ENCODE peak calls at places on chromosomes 3 and 15, in seven cellular contexts. S is cardiac muscle cell, M is cardiac fibroblast, B is astrocyte of the spinal cord, X is AG04450, G is AG09309, O is heart left ventricle. A is an unnamed sample.

GRCh38 chr15:84727429-84727828 is 11.5 kb upstream of the SEC11A start:
- DNase-seq in S (no peak), M (no peak), B (no peak), X (no peak), G (no peak), O (no peak), A (peak)

GRCh38 chr15:45641374-45641778 is 6.5 kb downstream of the SQOR start:
- DNase-seq in S (no peak), M (peak), B (peak), X (peak), G (peak), O (no peak), A (peak)

GRCh38 chr3:131338948-131339640 is 42.5 kb upstream of the NUDT16 start:
- DNase-seq in S (no peak), M (peak), B (peak), X (no peak), G (no peak), O (no peak), A (no peak)

GRCh38 chr3:46830801-46831200 is 32.4 kb downstream of the MYL3 start:
- DNase-seq in S (no peak), M (no peak), B (no peak), X (no peak), G (no peak), O (no peak), A (no peak)

GRCh38 chr3:174002543-174002942 is 605.0 kb downstream of the NLGN1 start:
- DNase-seq in S (no peak), M (peak), B (peak), X (no peak), G (no peak), O (no peak), A (peak)

GRCh38 chr3:11660242-11660641 is 16.5 kb upstream of the VGLL4 start:
- DNase-seq in S (no peak), M (no peak), B (no peak), X (no peak), G (no peak), O (no peak), A (no peak)

GRCh38 chr15:88606437-88606794 is 14.7 kb upstream of the AEN start:
- DNase-seq in S (no peak), M (no peak), B (no peak), X (no peak), G (no peak), O (no peak), A (no peak)

GRCh38 chr3:170809975-170810357 is 60.0 kb downstream of the RPL22L1 start:
- DNase-seq in S (no peak), M (peak), B (peak), X (no peak), G (peak), O (no peak), A (peak)

GRCh38 chr3:122800031-122800430 is 5.2 kb downstream of the SLC49A4 start:
- DNase-seq in S (no peak), M (no peak), B (no peak), X (no peak), G (no peak), O (no peak), A (no peak)

GRCh38 chr15:80925597-80926059 is 64.0 kb downstream of the MESD start:
- DNase-seq in S (no peak), M (no peak), B (peak), X (no peak), G (no peak), O (no peak), A (no peak)

GRCh38 chr3:147812186-147812911 is 403.2 kb downstream of the ZIC1 start:
- DNase-seq in S (no peak), M (peak), B (no peak), X (no peak), G (no peak), O (no peak), A (peak)

GRCh38 chr3:71973337-71974030 is 188.5 kb upstream of the PROK2 start:
- DNase-seq in S (peak), M (no peak), B (no peak), X (no peak), G (no peak), O (peak), A (no peak)

GRCh38 chr3:46097691-46098241 is 70.5 kb upstream of the XCR1 start:
- DNase-seq in S (no peak), M (peak), B (peak), X (no peak), G (no peak), O (no peak), A (peak)

GRCh38 chr3:159881828-159882309 is 106.8 kb upstream of the IL12A start:
- DNase-seq in S (peak), M (no peak), B (peak), X (no peak), G (no peak), O (peak), A (no peak)

GRCh38 chr15:51724199-51724598 is 13.3 kb downstream of the LYSMD2 start:
- DNase-seq in S (no peak), M (no peak), B (no peak), X (no peak), G (no peak), O (no peak), A (no peak)

GRCh38 chr15:51731549-51732267 is 5.7 kb downstream of the LYSMD2 start:
- DNase-seq in S (no peak), M (peak), B (peak), X (peak), G (peak), O (peak), A (peak)

GRCh38 chr15:51726302-51727073 is 11.0 kb downstream of the LYSMD2 start:
- DNase-seq in S (peak), M (peak), B (peak), X (peak), G (peak), O (peak), A (peak)

GRCh38 chr15:51724673-51725072 is 12.8 kb downstream of the LYSMD2 start:
- DNase-seq in S (no peak), M (no peak), B (no peak), X (no peak), G (no peak), O (no peak), A (no peak)

DNA sequence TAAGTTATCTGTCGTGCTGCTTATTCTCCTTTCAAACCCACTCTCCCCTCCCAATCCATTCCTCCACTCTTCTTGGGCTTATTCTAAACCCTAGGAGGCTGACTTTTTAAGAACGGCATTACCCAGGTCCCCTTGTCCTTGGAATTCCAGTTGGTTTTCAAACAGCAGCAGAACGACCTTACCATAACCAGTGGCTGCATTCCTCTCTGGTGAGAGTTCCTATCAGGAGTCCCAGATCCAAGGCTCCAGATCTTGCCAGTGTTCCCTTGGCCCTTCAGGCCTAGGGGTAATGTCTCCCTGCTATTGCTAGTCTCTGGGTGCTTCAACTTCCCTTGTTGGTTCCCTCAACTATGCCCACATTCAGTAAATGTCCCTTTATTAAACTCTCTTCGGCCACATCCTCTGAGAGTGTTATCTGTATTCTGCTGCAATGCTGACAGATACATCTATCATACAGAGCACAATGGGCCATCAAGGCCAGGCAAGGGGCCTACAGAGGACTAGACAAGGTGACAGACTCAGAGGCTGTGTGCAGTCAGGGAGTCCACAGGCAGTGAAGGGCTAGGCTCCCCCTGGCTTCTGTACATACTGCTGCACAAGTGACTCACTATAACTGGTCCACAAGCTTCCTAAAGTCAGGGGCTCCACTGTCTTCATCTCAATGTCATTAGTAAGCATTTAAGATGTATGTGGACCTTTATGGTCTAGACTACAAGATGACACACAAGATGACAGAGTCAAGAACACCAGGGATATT is 10.1 kb downstream of the LYSMD2 start:
- DNase-seq in S (no peak), M (peak), B (no peak), X (no peak), G (no peak), O (no peak), A (no peak)
- TF ChIP-seq CTCF in S (peak), M (peak), B (peak), X (peak), G (peak), O (no peak), A (peak)

GRCh38 chr15:101250331-101250730 is 1.5 kb downstream of the CHSY1 start:
- DNase-seq in S (no peak), M (peak), B (peak), X (no peak), G (no peak), O (no peak), A (peak)
- H3K4me3 ChIP-seq in S (peak), M (peak), B (peak), X (peak), G (peak), O (peak), A (peak)

GRCh38 chr3:129352045-129352444 is 73.4 kb downstream of the HMCES start:
- DNase-seq in S (no peak), M (no peak), B (no peak), X (no peak), G (no peak), O (no peak), A (no peak)
- TF ChIP-seq CTCF in S (peak), M (peak), B (no peak), X (peak), G (no peak), O (peak), A (peak)

GRCh38 chr3:66557166-66557565 is 56.3 kb upstream of the LRIG1 start:
- DNase-seq in S (no peak), M (no peak), B (no peak), X (no peak), G (no peak), O (no peak), A (no peak)

GRCh38 chr3:66553714-66554113 is 52.9 kb upstream of the LRIG1 start:
- DNase-seq in S (no peak), M (no peak), B (no peak), X (no peak), G (no peak), O (no peak), A (no peak)

GRCh38 chr3:66555214-66555844 is 54.5 kb upstream of the LRIG1 start:
- DNase-seq in S (no peak), M (peak), B (no peak), X (no peak), G (no peak), O (no peak), A (no peak)

GRCh38 chr3:66554178-66554577 is 53.4 kb upstream of the LRIG1 start:
- DNase-seq in S (no peak), M (peak), B (peak), X (peak), G (no peak), O (no peak), A (peak)

DNA sequence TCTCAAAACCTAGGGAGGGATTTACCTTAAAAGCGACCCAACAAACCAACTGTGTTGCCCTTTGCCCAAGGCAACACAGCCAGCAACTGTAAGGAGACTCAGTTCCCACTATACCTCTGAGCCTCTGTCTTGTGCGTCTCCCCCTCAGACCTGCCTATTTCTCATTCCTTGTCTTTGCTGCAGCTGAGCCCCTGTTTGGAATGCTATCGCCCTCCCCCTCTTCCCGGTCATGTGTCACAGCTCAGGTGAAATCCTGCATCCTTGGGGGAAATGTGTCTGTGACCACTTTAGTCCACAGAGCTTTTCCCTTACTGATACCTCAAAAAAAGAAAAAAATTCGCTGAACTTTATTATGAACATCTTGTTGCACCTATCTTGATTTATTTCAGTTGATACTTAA is 52.0 kb upstream of the LRIG1 start:
- DNase-seq in S (no peak), M (no peak), B (no peak), X (no peak), G (no peak), O (no peak), A (no peak)
- H3K4me3 ChIP-seq in S (no peak), M (no peak), B (no peak), X (no peak), G (no peak), O (no peak), A (no peak)

GRCh38 chr15:33132722-33133345 is 61.7 kb downstream of the FMN1 start:
- DNase-seq in S (peak), M (peak), B (peak), X (peak), G (peak), O (no peak), A (peak)
- TF ChIP-seq CTCF in S (peak), M (peak), B (peak), X (peak), G (peak), O (peak), A (peak)

DNA sequence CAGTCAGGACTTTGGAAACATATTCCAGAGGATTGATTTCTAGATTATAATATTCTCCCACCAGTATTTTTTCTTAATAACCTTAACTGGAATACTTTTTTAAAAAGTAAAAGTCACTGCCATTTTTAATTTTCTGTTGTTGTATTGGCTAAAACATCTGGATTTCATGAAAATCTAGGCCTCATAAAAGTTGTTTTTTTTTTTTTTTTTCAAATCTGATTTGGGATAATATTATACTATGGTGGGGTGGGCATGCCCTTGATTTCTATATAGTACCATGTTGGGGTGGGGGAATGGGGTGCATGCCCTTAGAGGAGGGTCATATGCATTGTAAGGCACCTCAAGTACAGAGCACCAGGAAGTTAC is 9.1 kb downstream of the TPM1 start:
- DNase-seq in S (no peak), M (no peak), B (no peak), X (no peak), G (no peak), O (no peak), A (no peak)
- H3K4me3 ChIP-seq in S (no peak), M (no peak), B (no peak), X (no peak), G (no peak), O (peak), A (no peak)

GRCh38 chr3:39273119-39273518 is 6.7 kb downstream of the CX3CR1 start:
- DNase-seq in S (no peak), M (no peak), B (no peak), X (no peak), G (no peak), O (no peak), A (no peak)
- TF ChIP-seq CTCF in S (peak), M (peak), B (peak), X (peak), G (no peak), O (no peak), A (peak)

GRCh38 chr15:48976444-48977088 is 12.8 kb upstream of the SHC4 start:
- DNase-seq in S (no peak), M (no peak), B (no peak), X (no peak), G (no peak), O (no peak), A (no peak)
- H3K4me3 ChIP-seq in S (no peak), M (no peak), B (no peak), X (no peak), G (no peak), O (peak), A (no peak)

GRCh38 chr3:28915711-28916481 is 365.0 kb upstream of the RBMS3 start:
- DNase-seq in S (peak), M (peak), B (peak), X (peak), G (peak), O (no peak), A (peak)
- TF ChIP-seq CTCF in S (no peak), M (no peak), B (peak), X (peak), G (peak), O (no peak), A (peak)